ENCODE peak calls at places on chromosomes 16 and 17, in eight cellular contexts. F, I, T, V, B, A, Q and R are unnamed samples.

GRCh38 chr17:5424909-5425308 is 4.9 kb downstream of the RPAIN start:
- DNase-seq in F (no peak), I (no peak), T (no peak), V (no peak), B (no peak), A (no peak), Q (no peak), R (no peak)

GRCh38 chr16:24685539-24686432 is 43.7 kb upstream of the TNRC6A start:
- DNase-seq in F (no peak), I (peak; percentile 64), T (peak; percentile 48), V (no peak), B (peak; percentile 37), A (no peak), Q (peak; percentile 56), R (no peak)

GRCh38 chr16:71255721-71256120 is 25.2 kb upstream of the HYDIN start:
- DNase-seq in F (no peak), I (no peak), T (peak; percentile 11), V (no peak), B (no peak), A (no peak), Q (no peak), R (peak; percentile 19)

GRCh38 chr16:48946687-48947370 is 334.8 kb downstream of the CBLN1 start:
- DNase-seq in F (no peak), I (no peak), T (no peak), V (no peak), B (no peak), A (no peak), Q (no peak), R (no peak)

GRCh38 chr16:63617047-63617989 is 1504.5 kb downstream of the CDH11 start:
- DNase-seq in F (no peak), I (no peak), T (no peak), V (no peak), B (no peak), A (peak; percentile 59), Q (no peak), R (no peak)

GRCh38 chr16:20242568-20243240 is 84.6 kb downstream of the GP2 start:
- DNase-seq in F (no peak), I (no peak), T (no peak), V (no peak), B (no peak), A (no peak), Q (no peak), R (no peak)

GRCh38 chr17:37050905-37051304 is 102.2 kb downstream of the AATF start:
- DNase-seq in F (no peak), I (no peak), T (no peak), V (no peak), B (no peak), A (no peak), Q (no peak), R (no peak)

GRCh38 chr16:84181144-84181915 is 5.5 kb downstream of the TAF1C start:
- DNase-seq in F (no peak), I (no peak), T (no peak), V (no peak), B (no peak), A (no peak), Q (no peak), R (no peak)

GRCh38 chr17:46785696-46786095 is 32.8 kb downstream of the WNT3 start:
- DNase-seq in F (no peak), I (no peak), T (peak; percentile 80), V (no peak), B (no peak), A (no peak), Q (no peak), R (no peak)

GRCh38 chr16:69397821-69398521 is 12.2 kb upstream of the TERF2 start:
- DNase-seq in F (peak; percentile 76), I (no peak), T (peak; percentile 76), V (no peak), B (peak; percentile 51), A (no peak), Q (no peak), R (peak; percentile 14)

GRCh38 chr17:8621585-8621984 is 8.9 kb downstream of the MYH10 start:
- DNase-seq in F (no peak), I (no peak), T (no peak), V (no peak), B (no peak), A (no peak), Q (no peak), R (no peak)

GRCh38 chr17:38459556-38459955 is 31.3 kb downstream of the ARHGAP23 start:
- DNase-seq in F (no peak), I (no peak), T (peak; percentile 28), V (no peak), B (no peak), A (no peak), Q (no peak), R (no peak)

GRCh38 chr17:79919164-79919585 is 79.9 kb upstream of the CBX4 start:
- DNase-seq in F (no peak), I (peak; percentile 88), T (no peak), V (no peak), B (no peak), A (peak; percentile 96), Q (peak; percentile 91), R (peak; percentile 93)

GRCh38 chr16:76756951-76757350 is 434.0 kb upstream of the MON1B start:
- DNase-seq in F (no peak), I (no peak), T (no peak), V (no peak), B (no peak), A (no peak), Q (no peak), R (no peak)

GRCh38 chr17:36123431-36123830 is 19.8 kb downstream of the CCL4 start:
- DNase-seq in F (no peak), I (no peak), T (no peak), V (no peak), B (no peak), A (no peak), Q (no peak), R (no peak)

GRCh38 chr17:59508999-59509398 is 56.4 kb upstream of the DHX40 start:
- DNase-seq in F (no peak), I (no peak), T (peak; percentile 12), V (no peak), B (no peak), A (no peak), Q (no peak), R (no peak)

GRCh38 chr17:27367121-27367981 is 73.4 kb downstream of the WSB1 start:
- DNase-seq in F (no peak), I (no peak), T (no peak), V (no peak), B (no peak), A (no peak), Q (no peak), R (no peak)

GRCh38 chr17:8991514-8992285 is 26.2 kb upstream of the PIK3R5 start:
- DNase-seq in F (peak; percentile 51), I (peak; percentile 26), T (peak; percentile 89), V (peak; percentile 48), B (peak; percentile 88), A (no peak), Q (peak; percentile 29), R (no peak)

GRCh38 chr16:14510939-14511797 is 118.9 kb downstream of the PARN start:
- DNase-seq in F (no peak), I (no peak), T (no peak), V (no peak), B (no peak), A (no peak), Q (no peak), R (no peak)

GRCh38 chr16:68961778-68962402 is 118.6 kb downstream of the TANGO6 start:
- DNase-seq in F (no peak), I (no peak), T (no peak), V (no peak), B (no peak), A (no peak), Q (no peak), R (no peak)

GRCh38 chr17:50105811-50106210 is 10.7 kb downstream of the PDK2 start:
- DNase-seq in F (no peak), I (no peak), T (no peak), V (no peak), B (no peak), A (no peak), Q (no peak), R (no peak)
- H3K27ac ChIP-seq in F (no peak overlapping the region), I (no peak overlapping the region), T (no peak overlapping the region), V (no peak overlapping the region), B (no peak overlapping the region), A (no peak overlapping the region), Q (no peak overlapping the region), R (no peak overlapping the region)

DNA sequence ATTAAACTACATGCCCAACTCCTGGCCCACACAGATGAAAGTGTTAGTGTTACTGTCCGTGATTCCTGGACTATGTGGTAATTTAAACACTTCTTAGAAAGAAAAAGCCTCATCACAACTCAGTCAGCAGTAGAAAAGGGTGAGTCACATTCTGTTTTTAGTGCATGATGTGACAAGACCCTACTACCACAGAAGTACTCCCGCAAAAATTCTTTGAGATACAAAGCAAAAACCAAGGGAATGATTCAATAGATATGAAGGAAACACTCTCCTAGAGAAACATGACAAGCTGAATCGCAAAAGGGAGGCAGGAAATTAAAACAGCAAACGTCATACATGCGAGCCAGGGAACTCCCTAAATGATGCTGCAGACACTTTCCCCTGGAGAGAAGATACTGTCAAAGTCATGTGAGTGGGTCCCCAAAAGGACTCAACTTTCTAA is 14.4 kb downstream of the SNN start:
- DNase-seq in F (no peak), I (no peak), T (no peak), V (no peak), B (peak; percentile 57), A (no peak), Q (no peak), R (no peak)
- H3K27ac ChIP-seq in F (no peak overlapping the region), I (peak overlapping the region; percentile 91), T (no peak overlapping the region), V (no peak overlapping the region), B (peak overlapping the region; percentile 97), A (peak overlapping the region; percentile 10), Q (no peak overlapping the region), R (no peak overlapping the region)

DNA sequence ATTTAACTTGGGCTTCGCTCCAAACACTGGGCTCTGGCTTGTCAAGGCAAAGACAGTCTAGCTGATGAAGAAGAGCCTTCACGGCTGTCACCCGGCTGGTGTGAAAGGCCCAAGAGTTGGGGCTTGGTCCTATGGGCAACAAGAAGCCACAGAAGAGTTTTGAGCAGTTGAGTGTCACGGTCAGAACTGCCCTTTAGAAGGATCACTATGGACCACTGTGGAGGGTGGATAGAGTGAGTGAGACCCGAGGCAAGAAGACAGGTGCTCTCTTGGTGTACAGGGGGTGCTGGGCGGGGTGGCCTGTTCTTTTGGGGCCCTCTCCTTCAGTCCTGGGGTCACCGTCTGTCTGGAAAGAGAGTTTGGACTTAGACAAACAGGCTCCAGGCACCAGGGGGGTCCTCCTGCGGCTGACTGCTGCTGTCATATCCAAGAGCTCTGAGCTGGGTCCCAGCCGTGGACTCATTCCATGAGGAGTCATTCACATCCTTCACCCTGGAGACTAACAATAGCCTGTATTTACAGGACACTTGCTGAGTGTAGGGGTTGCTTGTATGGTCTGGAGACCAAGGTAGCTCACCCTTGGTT is 2.4 kb downstream of the PIMREG start:
- DNase-seq in F (no peak), I (no peak), T (no peak), V (no peak), B (no peak), A (no peak), Q (no peak), R (no peak)
- H3K27ac ChIP-seq in F (no peak overlapping the region), I (no peak overlapping the region), T (no peak overlapping the region), V (no peak overlapping the region), B (no peak overlapping the region), A (no peak overlapping the region), Q (no peak overlapping the region), R (no peak overlapping the region)

DNA sequence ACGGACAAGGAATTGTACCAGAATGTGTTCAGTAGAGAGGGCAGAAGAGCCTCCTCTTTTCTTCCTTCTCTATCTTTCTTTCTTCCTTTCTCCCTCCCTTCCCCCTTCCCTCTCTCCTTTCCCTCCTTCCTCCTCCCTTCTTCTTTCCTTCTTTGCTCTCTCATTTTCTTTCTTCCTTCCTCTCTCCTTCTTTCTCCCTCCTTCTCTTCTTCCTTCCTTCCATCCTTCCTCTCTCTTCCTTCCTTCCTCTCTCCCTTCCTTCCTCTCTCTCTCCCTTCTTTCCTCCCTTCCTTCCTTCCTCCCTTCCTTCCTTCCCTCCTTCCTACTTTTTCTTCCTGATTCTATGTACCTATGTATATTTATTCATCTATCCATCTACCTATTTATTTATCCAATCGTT is 59.7 kb upstream of the SDK2 start:
- DNase-seq in F (no peak), I (no peak), T (no peak), V (no peak), B (no peak), A (no peak), Q (no peak), R (no peak)
- H3K27ac ChIP-seq in F (no peak overlapping the region), I (no peak overlapping the region), T (no peak overlapping the region), V (no peak overlapping the region), B (no peak overlapping the region), A (no peak overlapping the region), Q (no peak overlapping the region), R (no peak overlapping the region)